ENCODE peak calls at places on chromosome 21, in six cellular contexts. One of them, this sample, is unnamed.

GRCh38 chr21:35127851-35128250 is 78.7 kb upstream of the RUNX1 start:
- DNase-seq in ovary: no peak
- DNase-seq in ureter: no peak
- DNase-seq in activated T-helper 2 cell treated with anti-CD3 and anti-CD28 coated beads, Interferon-gamma antibody, Interleukin-2, Interleukin-4, amounts not matched to agents 10 μg/mL and 5 μg/mL and 100 μg/mL, durations not matched to agents 14 hours and 24 hours and 36 hours: no peak
- DNase-seq in dermis microvascular lymphatic vessel endothelial cell: no peak
- DNase-seq in RWPE1: no peak
- DNase-seq in this sample: peak; percentile 44

GRCh38 chr21:33427051-33427450 is 23.8 kb downstream of the IFNGR2 start:
- DNase-seq in ovary: no peak
- DNase-seq in ureter: no peak
- DNase-seq in activated T-helper 2 cell treated with anti-CD3 and anti-CD28 coated beads, Interferon-gamma antibody, Interleukin-2, Interleukin-4, amounts not matched to agents 10 μg/mL and 5 μg/mL and 100 μg/mL, durations not matched to agents 14 hours and 24 hours and 36 hours: no peak
- DNase-seq in dermis microvascular lymphatic vessel endothelial cell: no peak
- DNase-seq in RWPE1: no peak
- DNase-seq in this sample: no peak

GRCh38 chr21:36717901-36718465 is 19.1 kb downstream of the SIM2 start:
- DNase-seq in ovary: no peak
- DNase-seq in ureter: no peak
- DNase-seq in activated T-helper 2 cell treated with anti-CD3 and anti-CD28 coated beads, Interferon-gamma antibody, Interleukin-2, Interleukin-4, amounts not matched to agents 10 μg/mL and 5 μg/mL and 100 μg/mL, durations not matched to agents 14 hours and 24 hours and 36 hours: no peak
- DNase-seq in dermis microvascular lymphatic vessel endothelial cell: no peak
- DNase-seq in RWPE1: no peak
- DNase-seq in this sample: no peak

GRCh38 chr21:45145146-45145545 is 70.8 kb downstream of the ADARB1 start:
- DNase-seq in ovary: no peak
- DNase-seq in ureter: peak; percentile 6
- DNase-seq in activated T-helper 2 cell treated with anti-CD3 and anti-CD28 coated beads, Interferon-gamma antibody, Interleukin-2, Interleukin-4, amounts not matched to agents 10 μg/mL and 5 μg/mL and 100 μg/mL, durations not matched to agents 14 hours and 24 hours and 36 hours: no peak
- DNase-seq in dermis microvascular lymphatic vessel endothelial cell: no peak
- DNase-seq in RWPE1: no peak
- DNase-seq in this sample: no peak

GRCh38 chr21:44764319-44765230 is 37.0 kb downstream of the UBE2G2 start:
- DNase-seq in ovary: no peak
- DNase-seq in ureter: no peak
- DNase-seq in activated T-helper 2 cell treated with anti-CD3 and anti-CD28 coated beads, Interferon-gamma antibody, Interleukin-2, Interleukin-4, amounts not matched to agents 10 μg/mL and 5 μg/mL and 100 μg/mL, durations not matched to agents 14 hours and 24 hours and 36 hours: no peak
- DNase-seq in dermis microvascular lymphatic vessel endothelial cell: no peak
- DNase-seq in RWPE1: no peak
- DNase-seq in this sample: no peak

GRCh38 chr21:42739061-42739931 is 85.9 kb downstream of the PDE9A start:
- DNase-seq in ovary: no peak
- DNase-seq in ureter: no peak
- DNase-seq in activated T-helper 2 cell treated with anti-CD3 and anti-CD28 coated beads, Interferon-gamma antibody, Interleukin-2, Interleukin-4, amounts not matched to agents 10 μg/mL and 5 μg/mL and 100 μg/mL, durations not matched to agents 14 hours and 24 hours and 36 hours: no peak
- DNase-seq in dermis microvascular lymphatic vessel endothelial cell: no peak
- DNase-seq in RWPE1: no peak
- DNase-seq in this sample: no peak

GRCh38 chr21:38447611-38448010 is 50.7 kb downstream of the ERG start:
- DNase-seq in ovary: no peak
- DNase-seq in ureter: no peak
- DNase-seq in activated T-helper 2 cell treated with anti-CD3 and anti-CD28 coated beads, Interferon-gamma antibody, Interleukin-2, Interleukin-4, amounts not matched to agents 10 μg/mL and 5 μg/mL and 100 μg/mL, durations not matched to agents 14 hours and 24 hours and 36 hours: no peak
- DNase-seq in dermis microvascular lymphatic vessel endothelial cell: no peak
- DNase-seq in RWPE1: no peak
- DNase-seq in this sample: no peak

GRCh38 chr21:33325222-33326067 is 675 bp downstream of the IFNAR1 start:
- DNase-seq in ovary: no peak
- DNase-seq in ureter: peak; percentile 74
- DNase-seq in activated T-helper 2 cell treated with anti-CD3 and anti-CD28 coated beads, Interferon-gamma antibody, Interleukin-2, Interleukin-4, amounts not matched to agents 10 μg/mL and 5 μg/mL and 100 μg/mL, durations not matched to agents 14 hours and 24 hours and 36 hours: peak; percentile 68
- DNase-seq in dermis microvascular lymphatic vessel endothelial cell: peak; percentile 54
- DNase-seq in RWPE1: peak; percentile 50
- DNase-seq in this sample: peak; percentile 70